ENCODE peak calls at places on chromosome 21, in five cellular contexts. N, L, O, G and H are unnamed samples. For H3K9me3 and H3K27me3, the result is how much of the 10 kb centered on the place peaks cover.

GRCh38 chr21:34599534-34600101 is 15.3 kb downstream of the RCAN1 start:
- DNase-seq in G (no peak), L (no peak), N (no peak), O (no peak), H (no peak)

GRCh38 chr21:28779914-28780313 is 212.8 kb downstream of the LTN1 start:
- DNase-seq in O (no peak), N (no peak), L (no peak), G (no peak), H (no peak)

GRCh38 chr21:17348849-17349248 is 164.0 kb upstream of the CXADR start:
- DNase-seq in L (no peak), N (no peak), G (no peak), O (no peak), H (no peak)

GRCh38 chr21:26565105-26565504 is 8.0 kb downstream of the CYYR1 start:
- DNase-seq in N (no peak), G (no peak), L (no peak), O (no peak), H (no peak)

GRCh38 chr21:32044205-32044874 is 171.5 kb downstream of the HUNK start:
- DNase-seq in G (no peak), L (no peak), O (no peak), N (no peak), H (no peak)

GRCh38 chr21:46560568-46561447 is 44.1 kb downstream of the S100B start:
- DNase-seq in G (no peak), O (no peak), N (no peak), L (no peak), H (no peak)

GRCh38 chr21:36120304-36120902 is 14.5 kb upstream of the CBR3 start:
- DNase-seq in N (no peak), L (peak), G (peak), O (no peak), H (no peak)

GRCh38 chr21:44298301-44298700 is 1.6 kb upstream of the PFKL start:
- DNase-seq in L (no peak), N (no peak), G (no peak), O (no peak), H (no peak)

GRCh38 chr21:16587671-16588379 is 858.0 kb downstream of the USP25 start:
- DNase-seq in N (peak), L (no peak), G (peak), O (peak), H (no peak)

GRCh38 chr21:29499734-29500343 is 201.1 kb downstream of the BACH1 start:
- DNase-seq in N (no peak), G (peak), O (peak), L (peak), H (peak)

GRCh38 chr21:35470522-35470921 is 421.4 kb upstream of the RUNX1 start:
- DNase-seq in N (no peak), G (no peak), O (no peak), L (no peak), H (no peak)

GRCh38 chr21:34625194-34625593 is 10.3 kb upstream of the RCAN1 start:
- DNase-seq in L (no peak), G (no peak), O (no peak), N (no peak), H (no peak)

GRCh38 chr21:34882719-34883131 is 166.4 kb downstream of the RUNX1 start:
- DNase-seq in G (no peak), O (no peak), N (no peak), L (no peak), H (no peak)

GRCh38 chr21:26332873-26333272 is 162.3 kb upstream of the APP start:
- DNase-seq in G (no peak), L (no peak), N (no peak), O (no peak), H (no peak)

GRCh38 chr21:21200103-21200938 is 202.1 kb downstream of the NCAM2 start:
- DNase-seq in O (peak), N (peak), L (no peak), G (peak), H (no peak)

GRCh38 chr21:31710586-31710985 is 21.3 kb downstream of the SCAF4 start:
- DNase-seq in O (peak), L (no peak), N (no peak), G (peak), H (no peak)

GRCh38 chr21:14741237-14741636 is 195.1 kb upstream of the SAMSN1 start:
- DNase-seq in O (no peak), G (no peak), L (no peak), N (no peak), H (no peak)

GRCh38 chr21:35578350-35578782 is 482.0 kb downstream of the SETD4 start:
- DNase-seq in G (peak), O (peak), N (peak), L (no peak), H (no peak)

GRCh38 chr21:35216966-35217365 is 167.9 kb upstream of the RUNX1 start:
- DNase-seq in L (no peak), N (no peak), G (no peak), O (no peak), H (no peak)

GRCh38 chr21:15192243-15192642 is 127.4 kb upstream of the NRIP1 start:
- DNase-seq in L (no peak), O (no peak), G (peak), N (no peak), H (no peak)

GRCh38 chr21:20592482-20592881 is 405.7 kb upstream of the NCAM2 start:
- DNase-seq in O (no peak), N (no peak), L (no peak), G (no peak), H (no peak)

GRCh38 chr21:25970254-25970930 is 200.2 kb downstream of the APP start:
- DNase-seq in L (no peak), G (peak), N (no peak), O (no peak), H (no peak)

GRCh38 chr21:34887729-34888568 is 161.2 kb downstream of the RUNX1 start:
- DNase-seq in G (peak), O (peak), L (no peak), N (peak), H (peak)

GRCh38 chr21:25176637-25177412 is 430.5 kb downstream of the MRPL39 start:
- DNase-seq in L (no peak), O (peak), N (no peak), G (no peak), H (no peak)

GRCh38 chr21:25572895-25573310 is 34.4 kb downstream of the MRPL39 start:
- DNase-seq in O (peak), G (no peak), L (no peak), N (no peak), H (no peak)

GRCh38 chr21:25464275-25464674 is 143.0 kb downstream of the MRPL39 start:
- DNase-seq in N (no peak), L (no peak), O (no peak), G (no peak), H (no peak)

GRCh38 chr21:37339527-37339889 is 27.1 kb upstream of the DYRK1A start:
- DNase-seq in G (peak), O (no peak), L (no peak), N (no peak), H (no peak)

GRCh38 chr21:15495965-15496364 is 233.8 kb upstream of the USP25 start:
- DNase-seq in G (peak), N (peak), L (no peak), O (peak), H (no peak)

GRCh38 chr21:34988139-34988538 is 61.0 kb downstream of the RUNX1 start:
- DNase-seq in O (no peak), L (no peak), N (no peak), G (no peak), H (no peak)

GRCh38 chr21:21074305-21074704 is 76.1 kb downstream of the NCAM2 start:
- DNase-seq in N (no peak), O (no peak), L (no peak), G (no peak), H (no peak)

GRCh38 chr21:41611966-41612606 is 104.1 kb upstream of the TMPRSS2 start:
- DNase-seq in G (no peak), N (no peak), L (peak), O (peak), H (no peak)

GRCh38 chr21:28991861-28992525 is 684 bp downstream of the LTN1 start:
- DNase-seq in O (no peak), G (no peak), L (no peak), N (no peak), H (peak)

GRCh38 chr21:31517664-31518402 is 141.7 kb upstream of the SOD1 start:
- DNase-seq in N (no peak), G (no peak), O (no peak), L (no peak), H (no peak)

GRCh38 chr21:35509004-35509704 is 460.1 kb upstream of the RUNX1 start:
- DNase-seq in N (no peak), G (peak), O (no peak), L (no peak), H (no peak)

GRCh38 chr21:41610042-41610839 is 102.3 kb upstream of the TMPRSS2 start:
- DNase-seq in L (peak), N (peak), G (peak), O (peak), H (no peak)

GRCh38 chr21:17671733-17672132 is 59.0 kb upstream of the BTG3 start:
- DNase-seq in O (no peak), N (no peak), G (no peak), L (no peak), H (no peak)

GRCh38 chr21:17523007-17523451 is 10.2 kb downstream of the CXADR start:
- DNase-seq in G (no peak), N (no peak), L (no peak), O (no peak), H (no peak)

GRCh38 chr21:44089001-44089911 is 17.9 kb upstream of the PWP2 start:
- DNase-seq in O (no peak), G (no peak), N (no peak), L (no peak), H (no peak)

DNA sequence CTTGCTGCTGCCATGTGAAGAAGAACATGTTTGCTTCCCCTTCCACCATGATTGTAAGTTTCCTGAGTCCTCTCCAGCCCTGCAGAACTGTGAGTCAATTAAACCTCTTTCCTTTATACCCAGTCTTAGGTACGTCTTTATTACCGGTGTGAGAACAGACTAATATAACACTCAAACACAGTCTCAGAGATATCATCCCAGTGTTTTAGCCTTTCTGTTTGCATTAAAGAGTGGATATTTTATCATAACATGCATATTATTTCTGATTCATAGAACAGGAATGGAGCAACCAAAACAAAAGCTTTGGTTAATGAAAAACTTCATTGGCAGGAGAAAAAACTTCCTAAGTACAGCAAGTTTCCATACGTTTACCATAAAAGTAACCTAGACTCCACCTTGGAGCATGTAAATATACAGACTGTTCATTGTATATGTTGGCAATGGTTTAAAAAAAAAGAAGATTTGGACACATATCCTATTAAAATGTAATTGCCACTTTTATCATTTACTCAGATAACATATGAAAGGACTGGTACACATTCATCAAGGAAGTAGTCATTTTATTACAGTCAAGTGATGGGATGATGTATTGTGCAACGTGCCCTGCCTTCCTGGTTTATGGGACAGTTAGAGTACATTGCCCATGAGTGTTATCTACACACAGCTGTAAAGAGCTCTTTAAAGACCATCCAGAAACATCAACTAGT is 144.8 kb downstream of the ETS2 start:
- DNase-seq in O (no peak), N (peak), G (peak), L (no peak), H (no peak)
- H3K9me3 ChIP-seq in O (under half), N (under half), G (under half), L (under half), H (under half)

DNA sequence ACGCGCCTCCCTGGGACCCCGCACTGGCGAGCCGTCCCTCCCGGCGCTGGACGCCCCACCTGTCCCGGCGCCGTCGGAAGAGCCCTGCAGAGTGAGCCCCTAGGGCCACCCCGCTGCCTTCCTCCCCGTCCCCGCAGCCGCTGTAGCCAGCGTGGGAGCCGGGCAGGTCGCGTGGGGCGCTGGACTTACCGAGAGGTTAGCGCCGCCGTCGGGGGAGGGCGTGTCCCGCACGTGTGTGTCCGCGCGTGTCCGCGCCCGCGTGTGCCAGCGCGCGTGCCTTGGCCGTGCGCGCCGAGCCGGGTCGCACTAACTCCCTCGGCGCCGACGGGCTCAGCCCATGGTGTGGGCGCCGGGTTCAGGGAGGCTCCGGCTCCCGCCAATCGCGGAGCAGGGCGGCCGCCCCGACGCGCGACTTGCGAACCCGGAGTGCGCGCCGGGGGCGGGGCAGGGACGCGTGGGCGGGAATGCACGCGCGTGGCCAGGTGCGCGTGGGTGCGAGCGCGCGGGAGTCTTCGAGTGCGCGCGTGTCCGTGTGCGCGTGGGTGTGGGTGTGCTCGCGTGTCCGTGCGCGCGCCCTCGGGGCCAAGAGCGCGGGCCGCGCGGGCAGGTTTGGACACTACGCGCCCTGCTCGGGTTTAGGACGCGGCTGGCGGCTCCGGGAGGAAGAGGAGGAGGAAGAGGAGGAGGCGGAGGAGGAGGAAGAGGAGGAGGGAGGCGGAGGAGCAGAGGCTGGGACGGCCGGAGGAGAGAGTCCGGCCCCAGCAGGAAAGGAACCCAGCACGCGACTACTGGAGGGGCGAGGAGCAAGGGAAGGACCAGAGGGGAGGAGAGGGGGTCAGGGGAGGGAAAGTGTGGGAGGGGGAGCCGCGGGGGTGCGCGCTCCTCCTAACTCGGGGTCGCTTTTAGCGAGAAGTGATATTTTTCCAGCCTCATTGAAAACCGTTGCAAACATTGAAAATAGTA is 145.1 kb upstream of the ETS2 start:
- DNase-seq in L (peak), G (peak), O (peak), N (peak), H (no peak)
- H3K27me3 ChIP-seq in L (under half), G (half or more), O (half or more), N (under half), H (under half)

GRCh38 chr21:45522381-45522780 is 19.9 kb downstream of the SLC19A1 start:
- DNase-seq in N (no peak), O (no peak), G (no peak), L (no peak), H (no peak)

GRCh38 chr21:45522986-45523385 is 19.3 kb downstream of the SLC19A1 start:
- DNase-seq in L (no peak), N (no peak), G (no peak), O (no peak), H (no peak)

GRCh38 chr21:45523411-45524101 is 18.7 kb downstream of the SLC19A1 start:
- DNase-seq in G (no peak), L (no peak), O (no peak), N (no peak), H (no peak)

GRCh38 chr21:45519182-45519581 is 23.1 kb downstream of the SLC19A1 start:
- DNase-seq in O (no peak), N (no peak), L (no peak), G (no peak), H (no peak)

GRCh38 chr21:45521241-45521640 is 21.0 kb downstream of the SLC19A1 start:
- DNase-seq in O (no peak), N (no peak), L (no peak), G (no peak), H (no peak)
- H3K9me3 ChIP-seq in O (under half), N (under half), L (under half), G (under half), H (under half)

GRCh38 chr21:38416791-38417190 is 81.5 kb downstream of the ERG start:
- DNase-seq in O (no peak), G (no peak), L (no peak), N (no peak), H (no peak)
- H3K27me3 ChIP-seq in O (under half), G (under half), L (under half), N (under half), H (under half)

DNA sequence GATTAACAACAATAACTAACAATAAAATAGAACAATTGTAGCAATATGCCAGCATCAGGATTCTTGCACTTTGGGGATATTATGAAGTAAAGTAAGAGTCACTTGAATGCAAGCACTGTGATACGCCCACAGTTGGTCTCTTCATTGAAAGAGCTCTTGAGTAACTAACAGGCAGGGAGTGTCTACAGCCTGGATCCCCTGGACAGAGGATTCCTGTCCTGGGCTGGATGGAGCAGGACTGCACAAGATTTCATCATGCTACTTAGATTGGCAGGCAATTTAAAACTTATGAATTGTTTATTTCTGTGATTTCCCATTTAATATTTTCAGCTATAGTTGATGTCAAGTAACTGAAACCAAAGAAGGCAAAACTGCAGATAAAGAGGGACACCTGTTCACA is 13.7 kb upstream of the KRTAP19-5 start:
- DNase-seq in L (no peak), N (no peak), O (no peak), G (no peak), H (no peak)
- H3K9me3 ChIP-seq in L (under half), N (under half), O (under half), G (under half), H (under half)

GRCh38 chr21:42621166-42621827 is 32.1 kb upstream of the PDE9A start:
- DNase-seq in O (no peak), L (no peak), G (no peak), N (no peak), H (no peak)
- H3K27me3 ChIP-seq in O (under half), L (under half), G (under half), N (under half), H (under half)

GRCh38 chr21:38883142-38883541 is 77.4 kb downstream of the ETS2 start:
- DNase-seq in N (no peak), L (no peak), O (no peak), G (no peak), H (no peak)

GRCh38 chr21:38880578-38880966 is 74.8 kb downstream of the ETS2 start:
- DNase-seq in N (no peak), O (no peak), G (no peak), L (no peak), H (no peak)

GRCh38 chr21:38878394-38879179 is 72.9 kb downstream of the ETS2 start:
- DNase-seq in G (peak), O (no peak), N (no peak), L (no peak), H (no peak)

GRCh38 chr21:38879912-38880577 is 74.3 kb downstream of the ETS2 start:
- DNase-seq in L (no peak), G (no peak), O (no peak), N (no peak), H (no peak)

DNA sequence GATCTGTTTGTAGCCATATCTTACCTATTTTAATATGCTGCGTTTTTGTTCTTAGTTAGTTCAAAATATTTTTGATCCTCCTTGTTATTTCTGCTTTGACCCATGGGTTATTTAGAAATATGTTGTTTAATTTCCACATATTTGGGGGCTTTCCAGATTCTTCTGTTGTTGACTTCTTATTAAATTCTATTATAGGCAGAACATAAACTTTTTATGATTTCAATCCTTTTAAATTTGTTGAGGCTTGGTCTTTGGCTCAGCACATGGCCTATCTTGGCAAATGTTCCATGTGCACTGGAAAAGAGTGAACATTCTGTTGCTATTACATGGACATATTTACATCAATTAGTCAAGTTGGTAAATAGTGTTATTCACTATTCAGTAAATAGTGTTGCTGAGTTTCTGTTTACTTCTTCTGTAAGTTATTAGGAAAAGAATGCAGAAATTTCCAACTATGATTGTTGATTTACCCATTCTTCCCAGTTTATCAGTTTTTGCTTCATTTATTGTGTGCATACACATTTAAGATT is 75.4 kb downstream of the ETS2 start:
- DNase-seq in L (no peak), N (no peak), O (no peak), G (no peak), H (no peak)
- H3K9me3 ChIP-seq in L (under half), N (under half), O (under half), G (under half), H (under half)